ENCODE peak calls at places on chromosomes 16 and 17, in five cellular contexts. F is EL; Q is stimulated activated naive B cell treated with anti-CD40 and anti-IgM and Interleukin-4, amounts not matched to agents 10 μg/mL and 1 μg/mL and 100 μg/mL, for 72 hours; A is C1 segment of cervical spinal cord; X is ecto neural progenitor cell. D is an unnamed sample.

GRCh38 chr17:81513669-81514484 is 1.3 kb upstream of the ACTG1 start:
- DNase-seq in X (peak), Q (peak), F (peak), A (peak), D (peak)

GRCh38 chr17:18008496-18009268 is 30.3 kb downstream of the ATPAF2 start:
- DNase-seq in F (peak), X (no peak), A (no peak), Q (no peak), D (no peak)

GRCh38 chr16:67110136-67110847 is 551 bp downstream of the PHAF1 start:
- DNase-seq in X (no peak), Q (peak), F (no peak), A (no peak), D (peak)

GRCh38 chr17:57552114-57552601 is 192.9 kb downstream of the CCDC182 start:
- DNase-seq in Q (peak), A (peak), F (no peak), X (peak), D (no peak)

GRCh38 chr16:1539720-1540555 is 6.5 kb downstream of the TMEM204 start:
- DNase-seq in Q (no peak), A (no peak), X (no peak), F (no peak), D (no peak)

GRCh38 chr17:41655611-41656111 is 31.3 kb upstream of the KRT17 start:
- DNase-seq in F (no peak), Q (no peak), A (no peak), X (peak), D (no peak)

GRCh38 chr16:21598676-21599157 is 660 bp upstream of the METTL9 start:
- DNase-seq in A (no peak), X (no peak), Q (no peak), F (peak), D (no peak)

GRCh38 chr17:27939489-27940465 is 46.6 kb upstream of the LYRM9 start:
- DNase-seq in F (no peak), A (no peak), Q (no peak), X (no peak), D (no peak)

GRCh38 chr16:56425439-56425832 is at the start of gene AMFR:
- DNase-seq in X (peak), Q (peak), F (peak), A (peak), D (peak)

GRCh38 chr16:48087639-48088038 is 68.2 kb downstream of the ABCC12 start:
- DNase-seq in A (no peak), F (no peak), Q (no peak), X (no peak), D (no peak)

GRCh38 chr17:48131216-48131824 is 23.8 kb downstream of the SNX11 start:
- DNase-seq in A (no peak), Q (peak), F (peak), X (peak), D (no peak)

GRCh38 chr17:17403899-17404576 is 72.8 kb upstream of the MED9 start:
- DNase-seq in A (no peak), X (no peak), F (no peak), Q (no peak), D (peak)

GRCh38 chr16:25613931-25614330 is 77.8 kb upstream of the HS3ST4 start:
- DNase-seq in Q (no peak), F (no peak), X (no peak), A (no peak), D (no peak)

GRCh38 chr17:80153004-80153403 is 6.1 kb upstream of the EIF4A3 start:
- DNase-seq in X (no peak), A (no peak), Q (peak), F (no peak), D (no peak)

GRCh38 chr17:71188811-71189492 is 931.9 kb upstream of the SOX9 start:
- DNase-seq in Q (no peak), A (no peak), X (no peak), F (peak), D (no peak)

GRCh38 chr16:64711596-64711995 is 410.3 kb downstream of the CDH11 start:
- DNase-seq in A (no peak), X (no peak), Q (no peak), F (no peak), D (no peak)

GRCh38 chr17:14432058-14432457 is 131.2 kb downstream of the HS3ST3B1 start:
- DNase-seq in F (no peak), Q (no peak), X (no peak), A (no peak), D (no peak)

GRCh38 chr16:15494231-15494630 is 59.8 kb downstream of the BMERB1 start:
- DNase-seq in F (peak), A (no peak), X (no peak), Q (no peak), D (no peak)

GRCh38 chr17:42817866-42818265 is 6.2 kb downstream of the BECN1 start:
- DNase-seq in Q (no peak), X (no peak), F (peak), A (no peak), D (no peak)

GRCh38 chr17:17671369-17672119 is 9.7 kb upstream of the RAI1 start:
- DNase-seq in X (no peak), A (no peak), F (no peak), Q (no peak), D (no peak)

GRCh38 chr16:11258553-11259287 is 2.7 kb upstream of the SOCS1 start:
- DNase-seq in X (no peak), F (no peak), Q (peak), A (peak), D (no peak)

GRCh38 chr16:14420721-14421488 is 209.2 kb downstream of the PARN start:
- DNase-seq in F (no peak), Q (no peak), X (no peak), A (no peak), D (no peak)

GRCh38 chr16:62041401-62041800 is 5.2 kb upstream of the CDH8 start:
- DNase-seq in F (peak), A (no peak), Q (no peak), X (peak), D (no peak)

GRCh38 chr17:6648181-6648580 is 3.2 kb downstream of the MED31 start:
- DNase-seq in X (no peak), F (peak), Q (no peak), A (no peak), D (no peak)

GRCh38 chr17:65156835-65157565 is 19.8 kb downstream of the RGS9 start:
- DNase-seq in Q (no peak), X (no peak), F (no peak), A (no peak), D (no peak)

GRCh38 chr17:43900858-43901754 is 6.2 kb downstream of the MPP2 start:
- DNase-seq in X (no peak), Q (no peak), A (no peak), F (no peak), D (no peak)

GRCh38 chr17:61238455-61238933 is 161.1 kb upstream of the TBX2 start:
- DNase-seq in X (no peak), Q (no peak), F (peak), A (no peak), D (no peak)

GRCh38 chr17:74898376-74898946 is 5.0 kb upstream of the FADS6 start:
- DNase-seq in X (no peak), Q (no peak), F (no peak), A (no peak), D (no peak)

GRCh38 chr16:83441523-83441922 is 366.3 kb upstream of the HSBP1 start:
- DNase-seq in A (no peak), X (no peak), F (peak), Q (no peak), D (no peak)

GRCh38 chr17:76957600-76958464 is 89.6 kb downstream of the MGAT5B start:
- DNase-seq in A (no peak), F (no peak), Q (peak), X (peak), D (no peak)

GRCh38 chr17:42775534-42776098 is 2.4 kb downstream of the VPS25 start:
- DNase-seq in X (no peak), F (peak), A (no peak), Q (peak), D (peak)

GRCh38 chr16:67517178-67517492 is 11.5 kb upstream of the RIPOR1 start:
- DNase-seq in A (no peak), F (no peak), Q (no peak), X (no peak), D (no peak)

GRCh38 chr17:45309400-45309799 is 7.4 kb downstream of the MAP3K14 start:
- DNase-seq in X (no peak), F (no peak), Q (no peak), A (no peak), D (no peak)

GRCh38 chr17:79950711-79951110 is 85.0 kb downstream of the TBC1D16 start:
- DNase-seq in X (peak), Q (no peak), F (no peak), A (peak), D (no peak)

GRCh38 chr17:44219636-44220210 is at the start of gene UBTF:
- DNase-seq in X (peak), A (peak), Q (no peak), F (peak), D (no peak)

GRCh38 chr16:85662976-85663830 is 25.6 kb downstream of the GINS2 start:
- DNase-seq in F (no peak), A (no peak), X (no peak), Q (no peak), D (no peak)

GRCh38 chr17:17462048-17462824 is 14.6 kb upstream of the MED9 start:
- DNase-seq in A (no peak), F (no peak), Q (no peak), X (no peak), D (no peak)

D was measured in HL-60.